ENCODE peak calls at places on chromosomes 6 and 20, in nine cellular contexts. L is PC-3; C is fibroblast of pulmonary artery; M is cardiac muscle cell; J is astrocyte of the cerebellum; E is A673; Q is bronchial epithelial cell; P is lower lobe of right lung; T is CD8-positive, alpha-beta T cell. Y is an unnamed sample.

GRCh38 chr6:44969446-44970175 is 358.5 kb upstream of the RUNX2 start:
- DNase-seq in J (no peak), M (peak; percentile 41), P (no peak), T (no peak), E (peak; percentile 24), Q (peak; percentile 17), C (peak; percentile 48), L (no peak), Y (no peak)

GRCh38 chr6:164286021-164286420 is 871.5 kb downstream of the QKI start:
- DNase-seq in P (no peak), Q (no peak), C (peak; percentile 40), J (peak; percentile 32), L (no peak), E (no peak), T (no peak), M (peak; percentile 58), Y (no peak)

GRCh38 chr6:36839819-36840379 is 655 bp upstream of the CPNE5 start:
- DNase-seq in C (no peak), J (no peak), E (peak; percentile 69), P (peak; percentile 52), L (peak; percentile 22), M (peak; percentile 54), Q (no peak), T (peak; percentile 12), Y (no peak)

GRCh38 chr6:111761783-111762312 is 111.4 kb downstream of the FYN start:
- DNase-seq in Q (no peak), J (no peak), L (no peak), P (no peak), M (peak; percentile 63), T (no peak), C (peak; percentile 51), E (peak; percentile 19), Y (no peak)

GRCh38 chr6:13006578-13007300 is 290.2 kb downstream of the PHACTR1 start:
- DNase-seq in P (no peak), T (no peak), M (peak; percentile 71), C (peak; percentile 72), E (no peak), Q (no peak), L (peak; percentile 33), J (no peak), Y (no peak)

GRCh38 chr20:3786126-3786484 is 435 bp downstream of the CENPB start:
- DNase-seq in L (peak; percentile 55), M (peak; percentile 68), T (no peak), E (peak; percentile 70), Q (peak; percentile 28), C (peak; percentile 70), J (no peak), P (peak; percentile 77), Y (no peak)

GRCh38 chr6:167827588-167828324 is 1.0 kb downstream of the AFDN start:
- DNase-seq in Q (no peak), C (peak; percentile 55), T (no peak), L (peak; percentile 33), P (peak; percentile 71), E (peak; percentile 56), J (no peak), M (peak; percentile 57), Y (no peak)

GRCh38 chr6:14147891-14148290 is 30.3 kb downstream of the CD83 start:
- DNase-seq in C (peak; percentile 4), L (peak; percentile 31), M (peak; percentile 73), P (no peak), Q (peak; percentile 1), T (no peak), J (no peak), E (no peak), Y (no peak)

GRCh38 chr6:36027501-36028087 is at the start of gene MAPK14:
- DNase-seq in L (peak; percentile 100), C (peak; percentile 100), Q (peak; percentile 99), T (peak; percentile 96), M (peak; percentile 100), J (peak; percentile 100), E (peak; percentile 100), P (peak; percentile 99), Y (peak; percentile 99)

GRCh38 chr6:110331816-110332215 is 26.3 kb downstream of the METTL24 start:
- DNase-seq in L (no peak), J (no peak), M (peak; percentile 30), P (no peak), C (no peak), E (peak; percentile 76), T (no peak), Q (no peak), Y (no peak)

GRCh38 chr6:141848029-141848890 is 284.5 kb upstream of the GJE1 start:
- DNase-seq in Q (peak; percentile 5), T (peak; percentile 2), E (no peak), M (no peak), J (no peak), P (no peak), L (peak; percentile 75), C (no peak), Y (no peak)

DNA sequence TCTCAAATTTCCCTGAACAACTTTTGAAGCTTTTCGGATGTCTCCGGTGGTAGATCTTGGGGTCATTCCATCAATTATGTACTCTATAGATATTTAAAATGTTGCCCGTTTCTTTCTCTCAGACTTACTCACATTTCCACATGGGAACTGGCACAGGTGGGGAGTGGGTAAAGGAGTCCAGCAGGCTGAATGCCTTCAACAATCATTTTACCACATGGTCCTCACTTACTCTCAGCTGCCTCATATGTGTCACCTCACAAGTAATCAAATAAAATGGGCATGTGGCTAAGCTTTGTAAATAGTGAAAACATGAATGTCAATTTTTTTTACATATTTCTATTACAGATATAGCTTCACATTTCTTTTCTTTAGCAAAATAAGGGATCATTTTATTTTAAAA is 677 bp downstream of the HLA-DQA1 start:
- DNase-seq in C (no peak), J (no peak), Q (no peak), E (no peak), M (no peak), T (no peak), P (no peak), L (no peak), Y (no peak)
- H3K4me3 ChIP-seq in C (no peak overlapping the region), J (no peak overlapping the region), Q (no peak overlapping the region), E (no peak overlapping the region), M (no peak overlapping the region), T (no peak overlapping the region), P (peak overlapping the region; percentile 6), L (no peak overlapping the region), Y (no peak overlapping the region)

DNA sequence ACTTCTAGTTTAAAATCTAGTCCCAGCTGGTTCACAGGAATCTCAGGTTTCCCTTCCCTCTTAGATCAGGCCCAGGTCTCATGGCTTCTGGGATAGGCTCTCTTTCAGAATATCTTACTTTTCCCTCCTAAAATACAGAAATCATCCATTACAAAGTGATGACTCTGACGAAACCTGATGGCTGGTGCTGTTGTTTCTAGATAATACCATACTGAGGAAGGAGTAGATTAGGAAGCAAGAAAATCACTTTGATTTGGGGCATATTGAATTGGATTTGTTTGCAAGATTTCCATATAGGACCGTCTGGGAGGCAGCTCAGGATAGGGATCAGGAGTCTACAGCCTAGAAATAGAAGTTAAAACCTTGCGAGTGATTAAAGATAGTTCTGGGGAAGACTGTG is 3.6 kb downstream of the ZKSCAN3 start:
- DNase-seq in Q (no peak), E (no peak), J (no peak), C (no peak), M (no peak), L (peak; percentile 32), P (no peak), T (no peak), Y (no peak)
- TF ChIP-seq CTCF in Q (no peak), E (no peak), J (no peak), C (no peak), M (no peak), L (no peak), P (no peak), T (no peak), Y (no peak)

GRCh38 chr6:41645007-41645618 is 6.8 kb downstream of the MDFI start:
- DNase-seq in C (no peak), T (no peak), M (no peak), Q (no peak), E (no peak), L (no peak), J (no peak), P (peak; percentile 14), Y (no peak)
- H3K4me3 ChIP-seq in C (no peak overlapping the region), T (no peak overlapping the region), M (no peak overlapping the region), Q (no peak overlapping the region), E (peak overlapping the region; percentile 30), L (no peak overlapping the region), J (no peak overlapping the region), P (no peak overlapping the region), Y (no peak overlapping the region)

GRCh38 chr6:79544939-79545450 is 7.8 kb upstream of the LCA5 start:
- DNase-seq in E (peak; percentile 93), J (peak; percentile 98), L (peak; percentile 93), Q (peak; percentile 100), T (no peak), P (peak; percentile 67), C (peak; percentile 100), M (peak; percentile 99), Y (peak; percentile 100)
- TF ChIP-seq CTCF in E (peak; percentile 49), J (peak; percentile 75), L (peak; percentile 48), Q (peak; percentile 39), T (no peak), P (peak; percentile 60), C (peak; percentile 71), M (peak; percentile 74), Y (peak; percentile 63)

DNA sequence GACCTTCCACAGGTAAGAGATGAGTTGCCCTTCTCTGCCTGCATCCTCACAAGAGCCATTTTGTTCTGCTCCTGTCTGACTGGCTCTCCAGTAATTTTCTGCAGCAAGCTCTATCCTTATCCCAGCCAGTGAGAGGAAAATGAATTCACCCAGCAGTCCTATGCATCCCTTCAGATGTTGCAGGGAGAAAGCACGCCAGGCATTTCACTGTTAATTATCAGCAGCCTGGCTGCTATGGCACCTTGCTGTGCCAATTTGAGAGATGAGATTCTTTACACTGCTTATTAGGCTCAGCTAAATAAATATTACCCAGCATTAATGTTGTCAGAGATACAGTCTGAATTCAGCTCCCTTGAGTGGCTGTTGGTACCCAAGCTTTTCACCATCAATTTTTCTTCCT is 61.1 kb upstream of the SNAP25 start:
- DNase-seq in C (no peak), E (no peak), J (no peak), M (no peak), Q (no peak), T (no peak), L (no peak), P (no peak), Y (no peak)
- H3K4me3 ChIP-seq in C (no peak overlapping the region), E (no peak overlapping the region), J (no peak overlapping the region), M (no peak overlapping the region), Q (no peak overlapping the region), T (no peak overlapping the region), L (no peak overlapping the region), P (no peak overlapping the region), Y (no peak overlapping the region)

DNA sequence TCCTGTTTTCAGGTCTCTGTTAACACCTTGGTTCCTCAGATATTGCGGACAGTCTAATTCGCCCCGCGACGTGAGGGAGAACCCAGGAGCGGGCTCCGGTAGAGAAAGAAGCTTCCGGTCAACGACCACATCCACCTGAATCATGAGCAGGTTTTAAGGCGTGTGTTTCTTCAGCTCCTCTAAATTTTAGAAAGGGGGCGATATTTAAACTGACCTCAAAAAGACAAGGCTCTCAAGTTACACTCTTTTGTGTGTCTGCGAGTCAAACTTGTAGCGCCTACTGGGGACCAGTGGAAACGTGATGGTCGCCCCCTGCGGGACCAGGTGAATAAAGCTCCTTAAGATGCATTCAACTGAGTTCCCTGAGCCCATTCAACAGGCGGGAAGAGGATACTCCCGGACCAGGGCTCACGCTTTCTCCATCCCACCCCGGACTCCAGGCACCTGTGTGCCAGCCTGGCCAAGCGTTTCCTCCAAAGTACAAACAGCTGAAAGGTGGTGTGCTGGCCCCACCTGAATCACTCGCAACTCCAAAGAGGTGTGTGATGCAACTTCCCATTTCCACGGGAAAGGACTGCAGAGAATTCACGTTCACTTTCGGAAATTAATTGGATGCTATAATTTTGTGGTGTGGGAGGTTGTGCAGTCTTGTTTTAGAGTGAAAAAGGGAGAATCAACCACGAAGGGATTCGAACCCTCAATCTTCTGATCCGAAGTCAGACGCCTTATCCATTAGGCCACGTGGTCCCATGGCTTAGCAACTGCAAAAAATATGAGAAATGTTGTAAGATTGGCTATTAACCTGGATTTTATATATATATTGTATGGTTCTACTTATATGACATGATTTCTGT is 17.0 kb downstream of the GPX5 start:
- DNase-seq in C (peak; percentile 82), P (peak; percentile 64), Q (peak; percentile 82), E (peak; percentile 90), T (peak; percentile 33), L (peak; percentile 95), J (peak; percentile 42), M (peak; percentile 81), Y (no peak)
- TF ChIP-seq CTCF in C (peak; percentile 54), P (peak; percentile 33), Q (peak; percentile 68), E (peak; percentile 58), T (no peak), L (peak; percentile 85), J (peak; percentile 64), M (peak; percentile 54), Y (peak; percentile 70)